ENCODE peak calls at places on chromosomes 6 and 20, in eight cellular contexts. U, H, O, I, Z, S, F and E are unnamed samples.

GRCh38 chr6:227074-227782 is 65.1 kb upstream of the DUSP22 start:
- DNase-seq in O (no peak), I (no peak), S (no peak), Z (no peak), U (no peak), F (peak), H (no peak), E (peak)

GRCh38 chr6:40932366-40932765 is 106.7 kb downstream of the UNC5CL start:
- DNase-seq in F (no peak), U (no peak), I (no peak), O (no peak), S (no peak), H (no peak), Z (no peak), E (no peak)

GRCh38 chr6:71190809-71191208 is 97.8 kb upstream of the OGFRL1 start:
- DNase-seq in S (no peak), H (peak), Z (no peak), F (no peak), I (no peak), U (no peak), O (no peak), E (no peak)

GRCh38 chr6:79269877-79270276 is 35.4 kb upstream of the HMGN3 start:
- DNase-seq in O (no peak), H (no peak), F (peak), U (no peak), S (no peak), Z (no peak), I (peak), E (no peak)

GRCh38 chr6:167056370-167056769 is 57.2 kb downstream of the CEP43 start:
- DNase-seq in I (no peak), U (no peak), H (no peak), F (peak), Z (no peak), S (peak), O (no peak), E (peak)

GRCh38 chr6:53179961-53180651 is 31.5 kb upstream of the GCM1 start:
- DNase-seq in H (peak), Z (no peak), U (no peak), O (peak), F (peak), S (peak), I (no peak), E (no peak)

GRCh38 chr6:47413752-47414516 is 63.7 kb upstream of the CD2AP start:
- DNase-seq in H (peak), U (no peak), I (peak), F (peak), S (peak), O (peak), Z (peak), E (peak)

GRCh38 chr20:32327087-32327681 is 30.9 kb upstream of the ASXL1 start:
- DNase-seq in O (no peak), S (no peak), U (no peak), H (peak), Z (no peak), I (no peak), F (peak), E (no peak)

GRCh38 chr6:34315256-34315655 is 66.5 kb upstream of the SMIM29 start:
- DNase-seq in O (no peak), U (no peak), I (no peak), S (no peak), H (no peak), Z (no peak), F (no peak), E (no peak)

GRCh38 chr6:121485359-121485809 is 49.9 kb downstream of the GJA1 start:
- DNase-seq in I (no peak), Z (peak), S (no peak), O (no peak), H (no peak), F (no peak), U (no peak), E (no peak)

GRCh38 chr6:50791900-50792508 is 26.7 kb upstream of the TFAP2B start:
- DNase-seq in S (no peak), U (no peak), I (no peak), F (peak), Z (no peak), H (peak), O (no peak), E (no peak)

GRCh38 chr6:135411339-135411738 is 86.2 kb downstream of the AHI1 start:
- DNase-seq in Z (no peak), O (no peak), I (no peak), F (no peak), S (no peak), H (no peak), U (no peak), E (no peak)

GRCh38 chr20:48706710-48707339 is 121.0 kb downstream of the PREX1 start:
- DNase-seq in F (no peak), I (no peak), O (no peak), H (no peak), Z (no peak), U (no peak), S (peak), E (no peak)

GRCh38 chr6:149087898-149088297 is 229.6 kb upstream of the TAB2 start:
- DNase-seq in H (no peak), O (no peak), S (no peak), Z (no peak), I (no peak), U (no peak), F (no peak), E (no peak)

GRCh38 chr20:3800878-3801260 is 4.8 kb downstream of the CDC25B start:
- DNase-seq in U (no peak), I (no peak), O (no peak), S (no peak), F (no peak), Z (no peak), H (no peak), E (no peak)

GRCh38 chr20:3801299-3801698 is 5.2 kb downstream of the CDC25B start:
- DNase-seq in Z (no peak), H (no peak), O (no peak), U (no peak), S (no peak), F (no peak), I (no peak), E (no peak)

GRCh38 chr20:3803289-3803688 is 7.2 kb downstream of the CDC25B start:
- DNase-seq in U (no peak), I (no peak), F (no peak), S (no peak), O (no peak), H (no peak), Z (no peak), E (no peak)

GRCh38 chr20:3802524-3803239 is 6.6 kb downstream of the CDC25B start:
- DNase-seq in U (no peak), I (no peak), H (no peak), F (no peak), S (no peak), Z (no peak), O (no peak), E (no peak)

DNA sequence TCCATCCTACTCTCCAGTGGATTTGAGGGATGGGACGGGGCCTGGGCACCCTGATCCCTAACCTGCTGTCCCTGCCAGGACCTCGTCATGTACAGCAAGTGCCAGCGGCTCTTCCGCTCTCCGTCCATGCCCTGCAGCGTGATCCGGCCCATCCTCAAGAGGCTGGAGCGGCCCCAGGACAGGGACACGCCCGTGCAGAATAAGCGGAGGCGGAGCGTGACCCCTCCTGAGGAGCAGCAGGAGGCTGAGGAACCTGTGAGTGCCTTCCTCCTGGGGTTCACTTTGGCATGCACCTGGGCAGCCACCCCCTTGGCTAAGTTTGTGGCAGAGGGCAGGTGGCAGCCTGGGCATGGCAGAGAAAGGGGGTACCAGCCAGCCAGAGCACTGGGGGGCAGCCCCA is 5.7 kb downstream of the CDC25B start:
- DNase-seq in I (no peak), O (no peak), S (no peak), Z (no peak), U (no peak), H (no peak), F (no peak), E (no peak)
- H3K27ac ChIP-seq in I (no peak), O (no peak), S (peak), Z (peak), U (no peak), H (no peak), F (no peak), E (no peak)

GRCh38 chr20:61291166-61291829 is 39.2 kb downstream of the CDH4 start:
- DNase-seq in U (no peak), Z (no peak), H (no peak), F (no peak), I (no peak), S (no peak), O (no peak), E (no peak)
- H3K27ac ChIP-seq in U (no peak), Z (no peak), H (no peak), F (no peak), I (no peak), S (no peak), O (no peak), E (no peak)

GRCh38 chr20:43821795-43822194 is 92.9 kb upstream of the TOX2 start:
- DNase-seq in I (no peak), H (no peak), F (no peak), S (no peak), U (no peak), Z (no peak), O (peak), E (no peak)
- H3K27ac ChIP-seq in I (no peak), H (no peak), F (no peak), S (no peak), U (no peak), Z (no peak), O (no peak), E (no peak)

GRCh38 chr6:31126416-31127175 is 6.3 kb upstream of the CDSN start:
- DNase-seq in I (no peak), U (no peak), Z (no peak), S (no peak), H (peak), F (no peak), O (no peak), E (no peak)
- H3K27ac ChIP-seq in I (no peak), U (no peak), Z (no peak), S (no peak), H (peak), F (no peak), O (no peak), E (no peak)

DNA sequence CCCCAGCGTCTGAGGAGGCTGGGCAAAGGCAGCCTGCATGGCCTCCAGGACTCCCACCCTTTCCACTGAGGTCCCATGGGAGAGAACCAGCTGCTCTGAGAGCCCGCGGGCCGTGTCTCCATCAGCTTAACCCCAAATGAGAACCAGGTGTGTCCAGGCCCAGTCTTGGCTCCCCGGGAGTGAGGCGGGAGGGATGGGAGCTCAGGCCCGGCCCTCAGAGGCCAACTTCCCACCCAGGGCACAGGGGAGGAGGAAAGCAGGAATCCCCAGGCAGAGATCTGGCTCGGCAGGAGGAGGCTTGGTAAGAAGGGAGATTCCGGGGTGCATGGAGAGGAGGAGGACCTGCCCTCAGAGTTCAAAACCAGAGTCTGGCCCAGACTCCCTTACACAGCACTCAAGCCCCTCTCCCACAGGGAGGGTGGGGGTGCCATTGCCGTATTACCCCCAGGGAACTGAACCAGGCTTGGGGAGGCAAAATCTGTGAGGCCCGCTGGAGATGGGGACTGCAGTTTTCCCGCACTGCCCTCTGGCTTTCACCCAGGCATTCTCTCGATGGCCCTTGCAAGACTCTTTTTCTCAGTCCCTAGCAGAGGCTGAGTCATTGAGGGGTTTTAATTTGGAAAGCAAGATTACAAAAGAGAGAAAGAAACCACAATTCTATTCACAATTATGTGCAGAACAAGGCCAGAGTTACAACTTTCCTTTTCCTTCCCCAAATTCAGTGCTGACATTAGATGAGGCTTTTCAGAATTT is 17.1 kb downstream of the FOXF2 start:
- DNase-seq in I (no peak), H (no peak), F (peak), S (no peak), Z (no peak), O (no peak), U (no peak), E (no peak)
- H3K27ac ChIP-seq in I (no peak), H (no peak), F (no peak), S (no peak), Z (no peak), O (no peak), U (no peak), E (no peak)

GRCh38 chr6:15453186-15453585 is 207.3 kb downstream of the JARID2 start:
- DNase-seq in Z (no peak), H (no peak), I (no peak), O (no peak), S (no peak), F (no peak), U (no peak), E (no peak)

GRCh38 chr6:15452182-15452941 is 206.5 kb downstream of the JARID2 start:
- DNase-seq in S (no peak), H (no peak), O (no peak), F (no peak), Z (no peak), U (no peak), I (no peak), E (no peak)

GRCh38 chr6:15451738-15452137 is 205.9 kb downstream of the JARID2 start:
- DNase-seq in U (no peak), I (no peak), O (no peak), Z (no peak), H (no peak), S (no peak), F (no peak), E (no peak)

GRCh38 chr6:15456422-15456821 is 206.4 kb downstream of the DTNBP1 start:
- DNase-seq in H (no peak), F (no peak), S (no peak), U (no peak), Z (no peak), I (peak), O (no peak), E (no peak)

DNA sequence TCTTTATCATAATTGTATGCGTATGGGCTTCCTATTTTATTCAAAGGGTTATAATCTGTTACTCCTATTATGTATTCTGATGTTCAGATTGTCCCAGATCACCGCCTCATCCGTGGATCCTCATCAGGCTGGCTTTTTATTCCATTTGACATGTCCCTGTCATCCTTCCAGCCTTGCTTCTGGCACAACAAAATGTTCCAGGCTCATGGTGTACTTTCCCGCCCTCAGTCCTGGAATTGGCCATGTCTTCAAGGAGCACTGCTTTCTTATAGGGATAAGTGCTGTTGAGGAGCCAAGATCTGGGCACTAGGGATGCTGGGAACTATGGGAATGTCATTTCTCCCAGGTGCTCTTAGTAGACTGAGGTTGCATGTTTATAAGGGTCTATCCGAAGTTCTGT is 207.8 kb downstream of the JARID2 start:
- DNase-seq in I (no peak), O (peak), F (no peak), H (no peak), U (no peak), Z (no peak), S (no peak), E (no peak)
- H3K27ac ChIP-seq in I (no peak), O (peak), F (no peak), H (no peak), U (peak), Z (no peak), S (no peak), E (no peak)

DNA sequence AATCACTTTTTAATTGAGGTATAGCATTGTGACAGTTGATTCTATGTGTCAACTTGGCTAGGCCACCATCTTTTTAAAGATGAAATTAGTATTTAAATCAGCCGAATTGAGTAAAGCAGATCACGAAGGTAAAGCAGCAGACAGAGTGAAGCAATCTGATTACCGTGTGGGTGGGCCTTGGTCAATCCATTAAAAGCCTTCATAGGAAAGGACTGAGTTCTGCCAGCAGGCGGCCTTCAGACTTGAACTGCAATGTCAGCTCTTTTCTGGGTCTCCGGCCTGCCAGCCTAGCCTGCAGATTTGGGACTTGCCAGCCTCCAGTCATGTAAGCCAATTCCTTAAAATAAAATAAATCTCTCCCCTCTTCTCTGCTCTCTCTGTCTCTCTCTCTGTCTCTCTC is 22.4 kb upstream of the TGM2 start:
- DNase-seq in F (no peak), I (no peak), Z (no peak), H (peak), O (no peak), S (no peak), U (no peak), E (no peak)
- H3K27ac ChIP-seq in F (no peak), I (peak), Z (no peak), H (no peak), O (no peak), S (no peak), U (no peak), E (no peak)

GRCh38 chr6:28480253-28480932 is 35.2 kb downstream of the GPX6 start:
- DNase-seq in O (no peak), H (no peak), U (no peak), Z (no peak), F (no peak), I (no peak), S (no peak), E (no peak)
- H3K27ac ChIP-seq in O (no peak), H (no peak), U (no peak), Z (no peak), F (no peak), I (no peak), S (no peak), E (no peak)